ENCODE peak calls at places on chromosomes 5 and 9, in nine cellular contexts. T is PC-3, Y is neural progenitor cell, P is GM23248, M is HCT116, R is hepatocyte, S is GM23338, U is SK-N-SH, I is MM.1S. D is an unnamed sample.

GRCh38 chr9:120366646-120367019 is 213.3 kb downstream of the CDK5RAP2 start:
- DNase-seq in T (peak; percentile 76), Y (peak; percentile 52), P (peak; percentile 89), M (peak; percentile 26), R (peak; percentile 55), S (peak; percentile 89), U (no peak), I (no peak), D (no peak)

GRCh38 chr5:132489871-132490483 is 596 bp downstream of the IRF1 start:
- DNase-seq in T (peak; percentile 22), Y (peak; percentile 62), P (peak; percentile 80), M (no peak), R (peak; percentile 72), S (peak; percentile 68), U (peak; percentile 87), I (peak; percentile 44), D (peak; percentile 70)

GRCh38 chr5:52498607-52499006 is 289.1 kb upstream of the ITGA1 start:
- DNase-seq in T (no peak), Y (no peak), P (no peak), M (no peak), R (no peak), S (no peak), U (no peak), I (peak; percentile 46), D (no peak)

GRCh38 chr9:131469369-131469768 is 33.3 kb upstream of the POMT1 start:
- DNase-seq in T (peak; percentile 1), Y (no peak), P (peak; percentile 24), M (no peak), R (no peak), S (no peak), U (no peak), I (no peak), D (no peak)

GRCh38 chr9:108241384-108241783 is 614.4 kb downstream of the ACTL7B start:
- DNase-seq in T (no peak), Y (peak; percentile 43), P (peak; percentile 5), M (peak; percentile 10), R (no peak), S (peak; percentile 69), U (no peak), I (no peak), D (no peak)

GRCh38 chr9:4620881-4621555 is 41.1 kb upstream of the PLPP6 start:
- DNase-seq in T (no peak), Y (peak; percentile 20), P (peak; percentile 66), M (no peak), R (no peak), S (peak; percentile 66), U (no peak), I (no peak), D (no peak)

GRCh38 chr9:101387871-101388506 is 3.2 kb upstream of the BAAT start:
- DNase-seq in T (peak; percentile 51), Y (peak; percentile 71), P (peak; percentile 75), M (peak; percentile 58), R (peak; percentile 74), S (peak; percentile 86), U (peak; percentile 17), I (peak; percentile 50), D (peak; percentile 54)

GRCh38 chr9:114694146-114694545 is 12.2 kb upstream of the TEX48 start:
- DNase-seq in T (peak; percentile 70), Y (no peak), P (peak; percentile 62), M (no peak), R (no peak), S (no peak), U (no peak), I (no peak), D (no peak)

GRCh38 chr9:27425827-27426716 is 98.0 kb upstream of the IFNK start:
- DNase-seq in T (peak; percentile 72), Y (peak; percentile 19), P (no peak), M (no peak), R (no peak), S (no peak), U (no peak), I (no peak), D (no peak)

GRCh38 chr5:58761418-58761817 is 178.5 kb downstream of the RAB3C start:
- DNase-seq in T (no peak), Y (no peak), P (no peak), M (no peak), R (no peak), S (no peak), U (no peak), I (no peak), D (no peak)

GRCh38 chr5:148005788-148006520 is 57.8 kb upstream of the SPINK5 start:
- DNase-seq in T (peak; percentile 21), Y (peak; percentile 60), P (no peak), M (peak; percentile 16), R (no peak), S (peak; percentile 92), U (no peak), I (no peak), D (peak; percentile 8)

GRCh38 chr9:4339357-4339756 is 39.5 kb upstream of the GLIS3 start:
- DNase-seq in T (peak; percentile 87), Y (peak; percentile 75), P (peak; percentile 89), M (peak; percentile 81), R (peak; percentile 86), S (peak; percentile 80), U (peak; percentile 64), I (peak; percentile 84), D (peak; percentile 27)

GRCh38 chr5:77984587-77984986 is 208.4 kb upstream of the TBCA start:
- DNase-seq in T (no peak), Y (peak; percentile 26), P (no peak), M (no peak), R (peak; percentile 33), S (peak; percentile 12), U (no peak), I (no peak), D (no peak)

GRCh38 chr5:147689436-147689835 is 93.1 kb downstream of the JAKMIP2 start:
- DNase-seq in T (no peak), Y (no peak), P (no peak), M (no peak), R (no peak), S (no peak), U (no peak), I (no peak), D (no peak)

GRCh38 chr5:150600951-150601773 is 39.3 kb upstream of the SYNPO start:
- DNase-seq in T (no peak), Y (no peak), P (peak; percentile 48), M (no peak), R (no peak), S (no peak), U (peak; percentile 91), I (no peak), D (no peak)

GRCh38 chr5:160064441-160064840 is 54.8 kb downstream of the PWWP2A start:
- DNase-seq in T (no peak), Y (no peak), P (no peak), M (no peak), R (peak; percentile 32), S (no peak), U (peak; percentile 30), I (no peak), D (no peak)

GRCh38 chr9:87813119-87813463 is 69.6 kb upstream of the SPATA31E1 start:
- DNase-seq in T (no peak), Y (no peak), P (no peak), M (no peak), R (no peak), S (no peak), U (no peak), I (no peak), D (no peak)

GRCh38 chr9:129487658-129488483 is 133.0 kb downstream of the C9orf50 start:
- DNase-seq in T (no peak), Y (peak; percentile 65), P (peak; percentile 73), M (no peak), R (peak; percentile 72), S (peak; percentile 57), U (no peak), I (no peak), D (no peak)

GRCh38 chr5:83496626-83497025 is 25.1 kb downstream of the VCAN start:
- DNase-seq in T (no peak), Y (no peak), P (peak; percentile 26), M (no peak), R (no peak), S (no peak), U (no peak), I (no peak), D (no peak)

GRCh38 chr5:103744159-103744558 is 181.6 kb upstream of the NUDT12 start:
- DNase-seq in T (peak; percentile 96), Y (no peak), P (peak; percentile 19), M (no peak), R (no peak), S (no peak), U (no peak), I (no peak), D (no peak)
- TF ChIP-seq EZH2phosphoT487 in T (no peak), Y (no peak), P (no peak), M (no peak), R (no peak), S (no peak), U (no peak), I (no peak), D (no peak)

DNA sequence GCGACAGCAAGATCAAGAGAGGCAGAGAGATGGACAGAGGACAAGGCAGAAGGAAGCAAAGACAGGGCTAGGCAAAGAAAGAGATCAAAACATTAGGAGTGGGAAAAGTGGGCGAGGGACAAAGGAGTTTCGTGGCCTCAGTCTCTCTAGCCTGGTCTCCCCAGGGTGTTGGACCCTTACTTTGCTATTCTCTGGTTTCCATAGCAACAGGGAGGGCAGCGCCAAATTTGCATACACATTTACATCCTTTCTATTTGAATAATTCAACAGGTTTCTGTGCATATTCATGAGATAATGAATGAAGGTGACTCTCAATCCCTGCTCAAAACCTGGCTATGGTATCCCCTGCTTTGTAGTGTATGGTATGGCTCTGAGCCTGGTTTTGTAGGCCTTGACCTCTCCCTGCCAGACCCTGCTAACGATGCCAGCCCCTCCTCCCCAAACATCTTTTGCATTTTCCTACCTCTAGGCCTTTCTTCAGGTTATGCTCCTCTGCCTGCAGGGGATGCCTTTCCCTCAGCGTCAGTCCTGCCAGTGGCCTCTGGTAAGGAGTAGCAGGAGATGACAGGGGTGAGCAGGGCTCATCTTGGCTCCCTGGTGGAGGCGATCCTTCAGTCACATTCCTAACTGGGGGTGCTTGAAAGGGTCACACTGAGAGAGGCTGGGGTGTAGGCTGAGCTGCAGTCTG is 9.9 kb downstream of the RPP25L start:
- DNase-seq in T (no peak), Y (no peak), P (no peak), M (no peak), R (no peak), S (no peak), U (no peak), I (no peak), D (no peak)
- H3K4me3 ChIP-seq in T (no peak overlapping the region), Y (no peak overlapping the region), P (no peak overlapping the region), M (no peak overlapping the region), R (no peak overlapping the region), S (no peak overlapping the region), U (no peak overlapping the region), I (no peak overlapping the region), D (no peak overlapping the region)

GRCh38 chr5:66324357-66324756 is 180.3 kb downstream of the SREK1 start:
- DNase-seq in T (no peak), Y (no peak), P (no peak), M (no peak), R (no peak), S (no peak), U (no peak), I (no peak), D (no peak)
- TF ChIP-seq EZH2phosphoT487 in T (no peak), Y (no peak), P (no peak), M (no peak), R (no peak), S (no peak), U (no peak), I (no peak), D (no peak)

DNA sequence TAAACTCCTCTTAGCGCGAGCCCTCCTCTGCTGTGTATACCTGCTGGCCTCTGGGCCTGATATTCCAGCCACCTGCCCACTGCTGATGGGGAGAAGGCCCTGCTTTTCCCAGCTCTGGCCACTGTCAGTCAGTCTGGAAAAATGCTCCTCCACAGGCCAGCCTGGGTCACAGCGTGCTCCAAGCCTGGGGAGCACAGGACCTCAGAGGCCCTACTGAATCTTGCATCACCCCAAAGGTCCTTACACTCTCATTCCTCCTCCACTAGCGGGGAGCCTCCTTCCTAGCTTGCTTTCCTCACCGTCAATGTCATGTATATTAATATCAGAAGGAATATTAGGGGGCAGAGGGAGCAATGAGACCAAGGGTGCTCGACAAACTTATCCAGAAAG is 73.7 kb downstream of the SHB start:
- DNase-seq in T (no peak), Y (no peak), P (no peak), M (no peak), R (no peak), S (no peak), U (no peak), I (no peak), D (no peak)
- H3K4me3 ChIP-seq in T (no peak overlapping the region), Y (no peak overlapping the region), P (peak overlapping the region; percentile 68), M (no peak overlapping the region), R (no peak overlapping the region), S (no peak overlapping the region), U (no peak overlapping the region), I (no peak overlapping the region), D (no peak overlapping the region)

D was measured in OCI-LY7.